ENCODE peak calls at places on chromosomes 7 and 10, in seven cellular contexts. S, X, Y, I, B, K and P are unnamed samples. For H3K27me3 and H3K36me3, the result is how much of the 10 kb centered on the place peaks cover.

GRCh38 chr10:29353887-29354561 is 65.2 kb downstream of the LYZL1 start:
- DNase-seq in S (no peak), X (no peak), Y (no peak), I (no peak), B (no peak), K (no peak), P (no peak)

GRCh38 chr7:1750541-1751021 is 80.5 kb downstream of the ELFN1 start:
- DNase-seq in S (peak), X (no peak), Y (no peak), I (no peak), B (no peak), K (no peak), P (no peak)

GRCh38 chr10:30094601-30095000 is 35.2 kb upstream of the JCAD start:
- DNase-seq in S (no peak), X (no peak), Y (no peak), I (no peak), B (no peak), K (no peak), P (no peak)

GRCh38 chr10:88149906-88150305 is 286.5 kb downstream of the PTEN start:
- DNase-seq in S (no peak), X (no peak), Y (no peak), I (no peak), B (no peak), K (no peak), P (no peak)

GRCh38 chr7:158249692-158250091 is 337.9 kb downstream of the PTPRN2 start:
- DNase-seq in S (peak), X (no peak), Y (no peak), I (no peak), B (no peak), K (no peak), P (no peak)

GRCh38 chr10:44959243-44960097 is at the start of gene RASSF4:
- DNase-seq in S (peak), X (peak), Y (peak), I (peak), B (peak), K (peak), P (peak)

GRCh38 chr10:92045641-92046106 is 122.1 kb downstream of the BTAF1 start:
- DNase-seq in S (no peak), X (no peak), Y (no peak), I (no peak), B (no peak), K (no peak), P (no peak)

GRCh38 chr7:1758417-1758858 is 88.4 kb downstream of the ELFN1 start:
- DNase-seq in S (peak), X (peak), Y (peak), I (no peak), B (peak), K (peak), P (peak)

GRCh38 chr10:72308320-72308987 is 34.7 kb downstream of the DDIT4 start:
- DNase-seq in S (peak), X (peak), Y (peak), I (no peak), B (peak), K (peak), P (peak)

GRCh38 chr10:129140861-129141260 is 326.2 kb upstream of the MGMT start:
- DNase-seq in S (no peak), X (no peak), Y (peak), I (no peak), B (no peak), K (no peak), P (no peak)

GRCh38 chr10:96122824-96123223 is 7.3 kb upstream of the ZNF518A start:
- DNase-seq in S (no peak), X (no peak), Y (no peak), I (no peak), B (no peak), K (no peak), P (no peak)

GRCh38 chr10:91528080-91528479 is 104.8 kb downstream of the PPP1R3C start:
- DNase-seq in S (no peak), X (no peak), Y (no peak), I (no peak), B (no peak), K (no peak), P (no peak)

GRCh38 chr7:8190121-8190895 is 71.7 kb downstream of the ICA1 start:
- DNase-seq in S (no peak), X (peak), Y (peak), I (peak), B (no peak), K (peak), P (peak)

GRCh38 chr7:519429-519973 is at the start of gene PDGFA:
- DNase-seq in S (no peak), X (peak), Y (peak), I (no peak), B (peak), K (peak), P (no peak)

GRCh38 chr7:82419200-82419599 is 24.4 kb downstream of the CACNA2D1 start:
- DNase-seq in S (no peak), X (no peak), Y (peak), I (no peak), B (peak), K (peak), P (peak)

GRCh38 chr10:6065845-6066244 is 3.7 kb upstream of the IL2RA start:
- DNase-seq in S (no peak), X (no peak), Y (peak), I (no peak), B (no peak), K (no peak), P (no peak)

GRCh38 chr7:47100815-47101435 is 481.0 kb downstream of the TNS3 start:
- DNase-seq in S (no peak), X (peak), Y (peak), I (no peak), B (peak), K (peak), P (peak)

GRCh38 chr10:114174462-114175190 is 623 bp upstream of the CCDC186 start:
- DNase-seq in S (peak), X (peak), Y (peak), I (no peak), B (peak), K (no peak), P (no peak)

GRCh38 chr10:114173680-114174461 is at the start of gene CCDC186:
- DNase-seq in S (peak), X (peak), Y (peak), I (peak), B (peak), K (peak), P (peak)

GRCh38 chr10:114172776-114173555 is 1.0 kb downstream of the CCDC186 start:
- DNase-seq in S (no peak), X (no peak), Y (no peak), I (no peak), B (no peak), K (no peak), P (no peak)

GRCh38 chr10:114175667-114176066 is 1.7 kb upstream of the CCDC186 start:
- DNase-seq in S (no peak), X (no peak), Y (no peak), I (no peak), B (no peak), K (no peak), P (no peak)

GRCh38 chr10:114172241-114172640 is 1.8 kb downstream of the CCDC186 start:
- DNase-seq in S (no peak), X (peak), Y (no peak), I (no peak), B (no peak), K (no peak), P (no peak)
- H3K4me3 ChIP-seq in S (peak), X (peak), Y (peak), I (peak), B (no peak), K (peak), P (peak)

GRCh38 chr10:99544322-99544721 is 11.6 kb downstream of the NKX2-3 start:
- DNase-seq in S (no peak), X (no peak), Y (no peak), I (no peak), B (no peak), K (no peak), P (no peak)

GRCh38 chr10:99551616-99552015 is 18.9 kb downstream of the NKX2-3 start:
- DNase-seq in S (no peak), X (no peak), Y (no peak), I (no peak), B (no peak), K (no peak), P (no peak)

GRCh38 chr10:99551158-99551557 is 18.4 kb downstream of the NKX2-3 start:
- DNase-seq in S (no peak), X (no peak), Y (peak), I (no peak), B (no peak), K (no peak), P (peak)

GRCh38 chr10:99548041-99548530 is 15.3 kb downstream of the NKX2-3 start:
- DNase-seq in S (no peak), X (no peak), Y (peak), I (no peak), B (no peak), K (no peak), P (no peak)
- H3K27me3 ChIP-seq in S (under half), X (half or more), Y (under half), I (under half), B (half or more), K (under half), P (under half)

DNA sequence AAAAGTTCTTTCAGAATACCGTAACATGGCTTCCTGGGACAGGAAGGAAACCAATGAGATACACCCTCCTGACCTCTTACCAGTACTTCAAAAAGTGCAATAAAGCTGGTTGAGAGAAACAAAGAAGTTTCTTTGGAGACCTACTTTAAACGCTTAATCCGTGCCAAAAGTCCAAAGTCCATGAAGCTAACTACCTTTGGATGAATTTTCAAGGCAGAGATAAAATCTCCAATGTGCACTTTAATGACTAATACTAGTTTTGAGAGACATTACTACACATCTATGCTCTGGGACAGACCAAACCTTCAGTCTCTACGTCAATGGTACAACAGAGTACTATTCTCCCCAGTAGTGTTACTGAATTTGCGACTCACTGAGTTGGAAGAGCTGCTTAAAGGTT is 46.1 kb downstream of the UBE2H start:
- DNase-seq in S (no peak), X (no peak), Y (no peak), I (no peak), B (no peak), K (no peak), P (no peak)
- H3K36me3 ChIP-seq in S (under half), X (under half), Y (under half), I (under half), B (under half), K (under half), P (under half)

GRCh38 chr10:27344568-27345454 is 104.2 kb upstream of the ACBD5 start:
- DNase-seq in S (no peak), X (no peak), Y (no peak), I (no peak), B (no peak), K (no peak), P (no peak)
- H3K4me3 ChIP-seq in S (no peak), X (no peak), Y (no peak), I (no peak), B (no peak), K (no peak), P (no peak)

DNA sequence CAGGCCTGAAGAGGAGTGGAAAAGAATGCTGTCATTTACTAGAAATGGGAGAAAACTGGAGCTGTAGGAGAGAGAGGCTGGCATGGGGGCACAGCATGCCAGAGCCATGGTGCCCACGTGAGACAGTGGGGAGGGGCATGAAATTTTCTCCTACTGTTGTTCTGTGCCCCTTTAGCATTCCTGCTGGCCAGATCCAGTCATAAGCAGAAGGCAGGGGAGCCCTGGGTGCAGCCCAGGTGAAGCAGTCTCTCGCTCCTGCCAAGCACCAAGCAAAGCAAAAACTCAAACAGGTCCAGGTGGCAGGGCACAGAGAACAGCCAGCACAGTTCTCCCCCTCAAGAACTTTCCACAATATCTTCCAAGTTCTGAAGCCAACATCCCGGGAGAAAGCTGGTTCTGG is 383.2 kb downstream of the TCERG1L start:
- DNase-seq in S (no peak), X (no peak), Y (no peak), I (no peak), B (no peak), K (no peak), P (no peak)
- H3K27me3 ChIP-seq in S (under half), X (under half), Y (under half), I (under half), B (under half), K (under half), P (under half)

DNA sequence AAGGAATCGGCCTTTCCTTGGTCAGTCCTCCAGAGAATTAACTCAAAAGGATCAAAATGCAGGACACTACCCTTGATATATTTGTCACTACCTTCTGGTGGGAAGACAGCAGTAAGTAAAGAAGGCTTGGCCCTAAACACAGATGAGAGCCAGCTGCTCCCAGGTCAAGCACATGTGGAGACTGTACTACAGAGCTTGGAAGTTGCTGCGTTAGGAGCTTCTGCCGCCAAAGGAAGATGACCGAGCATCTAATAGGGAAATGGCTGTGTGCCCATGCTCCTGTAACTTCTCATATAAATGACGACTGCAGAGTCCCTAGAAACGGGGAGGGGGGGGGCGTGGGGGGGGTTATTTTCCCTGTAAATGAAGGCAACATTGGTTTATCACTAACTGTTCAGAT is 59.0 kb downstream of the PODXL start:
- DNase-seq in S (no peak), X (no peak), Y (no peak), I (no peak), B (no peak), K (no peak), P (no peak)
- H3K36me3 ChIP-seq in S (under half), X (under half), Y (under half), I (under half), B (under half), K (under half), P (under half)

DNA sequence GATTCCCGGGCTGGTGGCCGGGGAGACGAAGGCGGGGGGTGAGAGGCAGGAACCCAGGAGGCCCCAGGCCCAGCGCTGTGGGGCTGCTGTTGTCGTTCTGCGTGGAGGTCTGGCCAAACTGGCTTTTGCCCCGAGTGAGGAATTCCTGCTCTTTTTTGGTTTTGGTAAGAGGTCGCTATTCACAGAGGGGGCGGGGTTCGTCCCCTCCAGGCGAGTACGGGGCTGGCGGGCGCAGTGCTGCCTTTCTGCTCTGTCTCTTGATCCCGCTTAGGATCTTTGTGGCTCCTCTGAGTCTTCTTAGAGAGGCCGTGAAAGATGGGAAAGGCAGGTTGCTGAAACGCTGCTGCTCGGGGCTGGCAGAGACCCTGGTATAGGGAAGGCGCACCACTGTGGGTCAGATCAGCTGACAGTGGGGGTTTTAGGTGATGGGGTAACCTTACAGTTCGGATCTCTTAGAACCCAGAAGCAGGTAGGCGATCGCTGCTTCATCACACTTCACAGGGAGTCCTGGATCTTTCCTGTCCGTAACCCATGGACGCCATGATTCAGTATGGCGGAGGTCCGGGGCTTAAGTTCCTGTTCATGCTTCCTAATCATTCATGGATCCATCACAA is 136.7 kb downstream of the KIF20B start:
- DNase-seq in S (peak), X (no peak), Y (no peak), I (no peak), B (no peak), K (no peak), P (no peak)
- H3K4me3 ChIP-seq in S (peak), X (peak), Y (peak), I (peak), B (peak), K (no peak), P (no peak)

GRCh38 chr7:27213150-27213903 is 13.4 kb upstream of the HOXA13 start:
- DNase-seq in S (peak), X (no peak), Y (no peak), I (no peak), B (no peak), K (no peak), P (no peak)
- H3K27me3 ChIP-seq in S (under half), X (half or more), Y (under half), I (under half), B (half or more), K (half or more), P (half or more)

GRCh38 chr10:114491933-114492332 is 87.6 kb upstream of the AFAP1L2 start:
- DNase-seq in S (no peak), X (no peak), Y (peak), I (no peak), B (no peak), K (no peak), P (peak)
- H3K36me3 ChIP-seq in S (under half), X (under half), Y (under half), I (under half), B (half or more), K (under half), P (under half)

DNA sequence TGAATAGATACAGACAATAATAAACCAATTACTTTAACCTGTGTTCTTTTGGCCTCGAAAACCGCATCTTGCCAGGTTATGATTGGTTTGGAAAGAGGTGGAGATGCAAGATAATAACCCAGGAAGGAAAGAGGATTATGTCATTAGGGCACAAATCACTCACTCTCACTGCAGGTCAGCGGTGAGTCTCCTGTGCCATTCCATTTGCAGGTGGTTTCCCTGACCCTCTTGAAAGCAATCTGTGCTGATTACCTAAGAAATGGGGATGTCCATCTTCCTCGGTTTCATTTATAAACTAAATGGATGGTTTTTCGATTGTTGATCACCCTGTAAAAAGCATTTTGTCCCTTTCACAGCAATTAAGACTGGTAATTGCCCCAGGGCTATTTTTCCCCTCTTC is 257.6 kb downstream of the IPMK start:
- DNase-seq in S (no peak), X (no peak), Y (no peak), I (no peak), B (no peak), K (no peak), P (no peak)
- H3K4me3 ChIP-seq in S (no peak), X (no peak), Y (no peak), I (no peak), B (no peak), K (no peak), P (no peak)